ENCODE peak calls at places on chromosome 1, in five cellular contexts. One of them, this sample, is unnamed.

GRCh38 chr1:27142464-27142863 is 12.5 kb downstream of the SLC9A1 start:
- DNase-seq in progenitor cell of endocrine pancreas: no peak
- DNase-seq in HTR-8/SVneo: no peak
- DNase-seq in lower leg skin: no peak
- DNase-seq in Jurkat, Clone E6-1: no peak
- DNase-seq in this sample: no peak

GRCh38 chr1:109883248-109883955 is 27.2 kb upstream of the CSF1 start:
- DNase-seq in lower leg skin: peak; percentile 86
- DNase-seq in progenitor cell of endocrine pancreas: no peak
- DNase-seq in Jurkat, Clone E6-1: no peak
- DNase-seq in HTR-8/SVneo: no peak
- DNase-seq in this sample: no peak

GRCh38 chr1:245871881-245872280 is 635.2 kb downstream of the SMYD3 start:
- DNase-seq in lower leg skin: no peak
- DNase-seq in Jurkat, Clone E6-1: no peak
- DNase-seq in progenitor cell of endocrine pancreas: no peak
- DNase-seq in HTR-8/SVneo: no peak
- DNase-seq in this sample: no peak

GRCh38 chr1:85628791-85629531 is 48.4 kb downstream of the CCN1 start:
- DNase-seq in HTR-8/SVneo: peak; percentile 38
- DNase-seq in lower leg skin: no peak
- DNase-seq in progenitor cell of endocrine pancreas: no peak
- DNase-seq in Jurkat, Clone E6-1: no peak
- DNase-seq in this sample: peak; percentile 50

GRCh38 chr1:212852105-212852688 is 4.7 kb upstream of the SPATA45 start:
- DNase-seq in HTR-8/SVneo: no peak
- DNase-seq in Jurkat, Clone E6-1: no peak
- DNase-seq in lower leg skin: no peak
- DNase-seq in progenitor cell of endocrine pancreas: no peak
- DNase-seq in this sample: no peak

GRCh38 chr1:230743874-230744273 is 3.3 kb upstream of the CAPN9 start:
- DNase-seq in Jurkat, Clone E6-1: no peak
- DNase-seq in progenitor cell of endocrine pancreas: no peak
- DNase-seq in lower leg skin: no peak
- DNase-seq in HTR-8/SVneo: no peak
- DNase-seq in this sample: no peak

GRCh38 chr1:83029916-83030315 is 969.0 kb downstream of the TTLL7 start:
- DNase-seq in progenitor cell of endocrine pancreas: no peak
- DNase-seq in lower leg skin: no peak
- DNase-seq in HTR-8/SVneo: no peak
- DNase-seq in Jurkat, Clone E6-1: no peak
- DNase-seq in this sample: no peak

GRCh38 chr1:107362468-107362867 is 221.6 kb downstream of the NTNG1 start:
- DNase-seq in HTR-8/SVneo: no peak
- DNase-seq in progenitor cell of endocrine pancreas: no peak
- DNase-seq in lower leg skin: no peak
- DNase-seq in Jurkat, Clone E6-1: no peak
- DNase-seq in this sample: no peak

GRCh38 chr1:39919545-39919944 is 17.8 kb upstream of the MYCL start:
- DNase-seq in Jurkat, Clone E6-1: peak; percentile 43
- DNase-seq in lower leg skin: no peak
- DNase-seq in HTR-8/SVneo: peak; percentile 67
- DNase-seq in progenitor cell of endocrine pancreas: peak; percentile 23
- DNase-seq in this sample: no peak

GRCh38 chr1:208581252-208581651 is 337.1 kb upstream of the PLXNA2 start:
- DNase-seq in progenitor cell of endocrine pancreas: no peak
- DNase-seq in lower leg skin: no peak
- DNase-seq in Jurkat, Clone E6-1: no peak
- DNase-seq in HTR-8/SVneo: no peak
- DNase-seq in this sample: no peak

GRCh38 chr1:7555391-7556185 is 215.5 kb upstream of the VAMP3 start:
- DNase-seq in progenitor cell of endocrine pancreas: no peak
- DNase-seq in lower leg skin: no peak
- DNase-seq in Jurkat, Clone E6-1: no peak
- DNase-seq in HTR-8/SVneo: no peak
- DNase-seq in this sample: no peak

GRCh38 chr1:58818075-58818474 is 34.2 kb upstream of the JUN start:
- DNase-seq in lower leg skin: no peak
- DNase-seq in progenitor cell of endocrine pancreas: no peak
- DNase-seq in Jurkat, Clone E6-1: no peak
- DNase-seq in HTR-8/SVneo: peak; percentile 26
- DNase-seq in this sample: no peak

GRCh38 chr1:208218237-208219097 is 25.7 kb downstream of the PLXNA2 start:
- DNase-seq in progenitor cell of endocrine pancreas: no peak
- DNase-seq in Jurkat, Clone E6-1: no peak
- DNase-seq in lower leg skin: no peak
- DNase-seq in HTR-8/SVneo: no peak
- DNase-seq in this sample: no peak

GRCh38 chr1:193960499-193960898 is 774.1 kb upstream of the B3GALT2 start:
- DNase-seq in lower leg skin: no peak
- DNase-seq in Jurkat, Clone E6-1: no peak
- DNase-seq in progenitor cell of endocrine pancreas: no peak
- DNase-seq in HTR-8/SVneo: no peak
- DNase-seq in this sample: no peak